ENCODE peak calls at places on chromosomes 4 and X, in five cellular contexts. B is endothelial cell of umbilical vein, E is HCT116, H is neural progenitor cell, J is PC-3. T is an unnamed sample.

GRCh38 chr4:110412354-110412753 is 63.6 kb upstream of the ENPEP start:
- DNase-seq in B (no peak), J (no peak), H (no peak), E (no peak), T (no peak)

GRCh38 chrX:118347131-118347530 is 1.2 kb downstream of the WDR44 start:
- DNase-seq in H (peak; percentile 19), B (peak; percentile 63), E (no peak), J (peak; percentile 47), T (peak; percentile 13)

GRCh38 chrX:372856-373640 is 13.7 kb downstream of the PPP2R3B start:
- DNase-seq in B (no peak), J (no peak), E (no peak), H (peak; percentile 24), T (no peak)

GRCh38 chr4:71765837-71766236 is 18.0 kb downstream of the GC start:
- DNase-seq in E (no peak), H (no peak), J (peak; percentile 23), B (no peak), T (no peak)

GRCh38 chr4:123505457-123506310 is 109.1 kb downstream of the SPRY1 start:
- DNase-seq in B (peak; percentile 74), J (peak; percentile 41), H (peak; percentile 90), E (no peak), T (peak; percentile 79)

GRCh38 chr4:177569443-177569842 is 127.2 kb upstream of the AGA start:
- DNase-seq in H (no peak), E (no peak), J (no peak), B (no peak), T (no peak)

GRCh38 chr4:186684889-186685309 is 38.8 kb downstream of the FAT1 start:
- DNase-seq in B (no peak), J (peak; percentile 34), H (peak; percentile 25), E (no peak), T (peak; percentile 53)

GRCh38 chr4:112664611-112665010 is 27.7 kb downstream of the LARP7 start:
- DNase-seq in J (peak; percentile 74), E (no peak), B (no peak), H (no peak), T (no peak)

GRCh38 chrX:39946822-39947221 is 150.9 kb downstream of the BCOR start:
- DNase-seq in H (no peak), B (peak; percentile 29), E (no peak), J (peak; percentile 77), T (no peak)

GRCh38 chr4:105991726-105992125 is 96.5 kb downstream of the NPNT start:
- DNase-seq in H (no peak), B (peak; percentile 6), J (no peak), E (no peak), T (no peak)

GRCh38 chr4:114807759-114808404 is 209.3 kb downstream of the UGT8 start:
- DNase-seq in J (peak; percentile 61), H (peak; percentile 71), E (peak; percentile 42), B (peak; percentile 38), T (peak; percentile 52)

GRCh38 chr4:185542626-185543336 is 7.5 kb upstream of the PDLIM3 start:
- DNase-seq in E (no peak), H (no peak), J (no peak), B (no peak), T (no peak)

GRCh38 chr4:187302456-187302855 is 578.8 kb upstream of the FAT1 start:
- DNase-seq in J (no peak), B (no peak), E (no peak), H (no peak), T (no peak)

GRCh38 chrX:9790866-9791265 is 4.6 kb downstream of the SHROOM2 start:
- DNase-seq in E (no peak), B (no peak), H (no peak), J (no peak), T (peak; percentile 19)

GRCh38 chrX:32483534-32484136 is 727.7 kb downstream of the DMD start:
- DNase-seq in H (peak; percentile 47), J (peak; percentile 23), B (no peak), E (no peak), T (peak; percentile 25)

GRCh38 chr4:76458829-76459228 is 23.8 kb downstream of the SHROOM3 start:
- DNase-seq in J (no peak), B (no peak), E (no peak), H (peak; percentile 95), T (no peak)

GRCh38 chr4:150782311-150782710 is 200.4 kb downstream of the MAB21L2 start:
- DNase-seq in J (no peak), B (peak; percentile 65), H (no peak), E (no peak), T (no peak)

GRCh38 chr4:136927172-136927571 is 605.1 kb downstream of the PCDH18 start:
- DNase-seq in J (peak; percentile 62), H (no peak), E (peak; percentile 37), B (no peak), T (no peak)

GRCh38 chr4:80264825-80265224 is 1.6 kb upstream of the FGF5 start:
- DNase-seq in B (no peak), J (no peak), E (no peak), H (no peak), T (no peak)

GRCh38 chr4:48491514-48492176 is 1.6 kb downstream of the ZAR1 start:
- DNase-seq in B (no peak), E (no peak), J (no peak), H (no peak), T (no peak)

GRCh38 chr4:48489683-48490011 is 405 bp upstream of the ZAR1 start:
- DNase-seq in B (no peak), J (no peak), E (no peak), H (no peak), T (no peak)

GRCh38 chr4:48493485-48494100 is 3.5 kb downstream of the ZAR1 start:
- DNase-seq in J (no peak), H (no peak), B (no peak), E (no peak), T (no peak)

GRCh38 chr4:48490012-48490679 is at the start of gene ZAR1:
- DNase-seq in H (peak; percentile 60), E (no peak), B (no peak), J (no peak), T (peak; percentile 19)

DNA sequence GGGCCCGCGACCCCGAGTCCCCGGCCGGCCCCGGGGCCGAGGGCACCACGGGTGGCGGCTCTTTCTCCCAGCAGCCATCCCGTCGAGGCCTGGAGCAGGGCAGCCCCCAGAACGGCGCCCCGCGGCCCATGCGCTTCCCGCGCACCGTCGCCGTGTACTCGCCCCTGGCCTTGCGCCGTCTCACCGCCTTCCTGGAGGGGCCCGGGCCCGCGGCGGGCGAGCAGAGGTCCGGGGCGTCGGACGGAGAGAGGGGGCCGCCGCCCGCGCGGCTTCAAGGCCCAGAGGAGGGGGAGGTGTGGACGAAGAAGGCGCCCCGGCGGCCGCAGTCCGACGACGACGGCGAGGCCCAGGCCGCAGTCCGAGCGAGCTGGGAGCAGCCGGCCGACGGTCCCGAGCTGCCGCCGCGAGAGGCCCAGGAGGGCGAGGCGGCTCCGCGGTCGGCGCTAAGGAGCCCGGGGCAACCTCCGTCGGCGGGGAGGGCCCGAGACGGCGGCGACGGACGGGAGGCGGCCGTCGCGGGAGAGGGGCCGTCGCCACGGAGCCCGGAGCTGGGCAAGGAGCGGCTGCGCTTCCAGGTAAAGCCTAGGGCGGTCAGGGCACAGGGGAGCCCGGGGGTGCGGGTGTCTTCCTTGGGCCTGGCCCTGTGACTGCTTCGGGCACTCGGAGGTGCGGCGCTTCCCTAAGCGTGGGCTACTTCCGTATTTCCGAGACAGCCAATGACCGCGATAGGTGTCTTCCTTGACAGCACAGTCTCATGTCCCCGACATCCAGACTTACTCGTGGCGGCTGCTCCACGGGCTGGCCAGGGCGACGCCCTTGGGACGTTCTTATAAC is 845 bp downstream of the ZAR1 start:
- DNase-seq in H (peak; percentile 33), J (no peak), B (no peak), E (no peak), T (peak; percentile 8)
- TF ChIP-seq EZH2 in H (peak; percentile 94), J (no peak), B (peak; percentile 60), E (no peak), T (peak; percentile 55)

GRCh38 chr4:126404549-126404948 is 1089.8 kb downstream of the FAT4 start:
- DNase-seq in B (no peak), H (no peak), J (no peak), E (no peak), T (no peak)

GRCh38 chr4:126411047-126411446 is 1096.3 kb downstream of the FAT4 start:
- DNase-seq in J (no peak), H (no peak), E (no peak), B (no peak), T (no peak)

GRCh38 chr4:126405369-126405982 is 1090.7 kb downstream of the FAT4 start:
- DNase-seq in H (peak; percentile 47), B (peak; percentile 26), J (no peak), E (no peak), T (no peak)
- TF ChIP-seq CTCF in H (peak; percentile 61), B (peak; percentile 60), J (peak; percentile 49), E (peak; percentile 65), T (peak; percentile 32)

GRCh38 chrX:44157858-44158257 is 184.7 kb upstream of the NDP start:
- DNase-seq in B (no peak), J (no peak), H (no peak), E (no peak), T (no peak)
- H3K9me3 ChIP-seq in B (no peaks in the 10 kb centered on the region), J (no peaks in the 10 kb centered on the region), H (no peaks in the 10 kb centered on the region), E (no peaks in the 10 kb centered on the region), T (no peaks in the 10 kb centered on the region)

DNA sequence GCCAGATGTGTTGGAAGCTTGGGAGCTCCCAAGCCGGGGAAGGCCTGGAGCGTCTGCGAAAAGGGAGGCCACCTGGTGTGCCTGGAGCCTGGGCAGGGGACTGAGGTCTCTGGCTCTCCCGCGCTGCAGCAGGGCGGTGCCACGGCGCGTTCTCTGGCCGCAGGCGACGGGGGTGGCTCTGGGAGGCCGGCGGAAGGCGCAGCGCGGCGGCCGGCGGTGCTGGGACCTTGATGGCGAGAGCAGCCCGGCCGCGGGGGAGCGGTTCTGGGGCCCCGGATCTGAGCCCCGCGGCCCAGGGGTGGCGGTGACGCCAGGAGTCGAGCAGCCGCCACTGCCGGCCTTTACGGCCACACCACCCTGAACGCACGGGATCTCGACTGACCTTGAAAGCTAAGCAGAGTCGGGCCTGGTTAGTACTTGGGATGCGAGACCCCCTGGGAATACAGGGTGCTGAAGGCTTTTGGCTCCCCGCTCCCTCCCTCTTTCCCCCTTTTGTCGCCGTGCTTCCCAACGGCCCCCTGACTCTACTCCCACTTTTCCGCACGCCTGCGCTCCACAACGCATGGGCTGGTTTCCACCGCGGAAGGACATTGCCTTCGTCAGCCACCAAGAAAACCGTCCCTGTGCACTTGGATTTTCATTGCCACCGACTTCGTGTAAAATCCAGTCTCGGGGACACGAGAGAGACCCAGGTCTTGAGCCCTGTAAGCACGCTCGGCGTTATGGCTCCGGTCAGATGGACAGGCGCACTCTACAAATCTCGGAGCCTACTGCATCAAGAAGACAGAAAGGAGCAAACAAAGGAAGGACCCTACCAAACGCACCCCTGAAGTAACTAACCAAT is 9.5 kb downstream of the FRG2 start:
- DNase-seq in J (no peak), B (no peak), H (peak; percentile 39), E (no peak), T (peak; percentile 7)
- TF ChIP-seq EZH2 in J (no peak), B (peak; percentile 73), H (peak; percentile 59), E (no peak), T (no peak)

DNA sequence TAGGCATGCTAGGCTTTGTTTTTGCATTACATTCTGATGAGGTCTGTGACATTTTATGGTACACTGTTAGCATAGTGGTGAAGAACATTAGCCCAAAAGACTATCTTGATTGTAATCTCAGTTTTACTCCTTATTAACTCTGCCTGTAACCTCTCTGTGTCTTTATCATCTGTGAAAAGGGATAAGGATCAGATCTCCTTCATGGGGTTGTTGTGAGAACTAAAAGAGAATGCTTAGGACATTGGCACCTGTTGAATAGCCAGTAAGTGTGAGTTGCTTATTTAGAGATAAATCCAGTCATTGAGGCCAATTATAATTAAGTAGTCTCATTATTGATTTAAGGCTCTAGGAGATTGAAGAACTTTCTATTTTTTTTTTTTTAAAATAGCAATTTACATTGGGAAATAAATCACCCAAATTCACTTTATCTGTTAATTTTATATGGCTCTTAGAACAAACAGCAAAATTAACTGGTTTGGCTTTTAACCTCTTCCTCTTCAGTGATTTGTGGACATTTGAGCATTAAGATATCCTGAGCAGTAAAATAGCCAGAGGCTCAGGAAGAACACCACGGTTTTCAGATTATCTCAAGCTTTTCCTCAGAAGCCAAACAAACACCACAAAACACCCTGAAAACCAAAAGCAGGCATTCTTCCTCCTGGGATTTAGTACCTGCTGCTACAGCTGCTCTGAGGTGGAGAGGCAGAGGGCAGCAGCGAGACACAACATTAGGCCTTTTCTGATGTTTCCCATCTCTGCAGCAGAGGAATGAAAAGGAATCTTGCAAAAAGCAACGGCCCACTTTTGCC is 192.9 kb downstream of the ARHGAP10 start:
- DNase-seq in B (peak; percentile 65), E (no peak), H (peak; percentile 79), J (peak; percentile 38), T (peak; percentile 69)
- TF ChIP-seq CTCF in B (peak; percentile 64), E (peak; percentile 46), H (peak; percentile 67), J (peak; percentile 62), T (peak; percentile 65)

T was measured in hepatocyte.